ENCODE peak calls at places on chromosomes 13 and 19, in six cellular contexts. H, D, T, O, F and I are unnamed samples. For H3K79me2, the result is how much of the 10 kb centered on the place peaks cover.

GRCh38 chr13:110485604-110486003 is 75.9 kb downstream of the RAB20 start:
- DNase-seq in T (no peak), F (peak), H (no peak), D (no peak), O (peak), I (no peak)

GRCh38 chr13:77230560-77230959 is 96.3 kb downstream of the MYCBP2 start:
- DNase-seq in H (no peak), D (no peak), F (no peak), O (no peak), T (no peak), I (no peak)

GRCh38 chr19:35117791-35118190 is 2.2 kb downstream of the FXYD3 start:
- DNase-seq in D (no peak), O (no peak), H (no peak), F (no peak), T (no peak), I (no peak)

GRCh38 chr13:51714663-51715168 is 89.2 kb downstream of the DHRS12 start:
- DNase-seq in F (no peak), D (peak), T (peak), O (no peak), H (no peak), I (no peak)

GRCh38 chr13:73466561-73466960 is 407.8 kb downstream of the KLF5 start:
- DNase-seq in D (no peak), T (peak), H (no peak), F (no peak), O (no peak), I (no peak)

GRCh38 chr13:97627566-97627965 is 193.6 kb downstream of the RAP2A start:
- DNase-seq in O (peak), H (no peak), T (peak), F (peak), D (peak), I (peak)

GRCh38 chr19:34082289-34083077 is 89.8 kb upstream of the LSM14A start:
- DNase-seq in T (no peak), O (peak), H (no peak), F (peak), D (peak), I (peak)

GRCh38 chr13:27578121-27579030 is 42.0 kb downstream of the LNX2 start:
- DNase-seq in H (no peak), O (peak), D (peak), F (no peak), T (peak), I (no peak)

GRCh38 chr13:102798653-102799543 is at the start of the genes BIVM and POGLUT2:
- DNase-seq in T (peak), H (no peak), D (peak), O (peak), F (peak), I (peak)

GRCh38 chr19:48290341-48290922 is 20.6 kb downstream of the ZNF114 start:
- DNase-seq in H (no peak), F (peak), O (peak), D (peak), T (no peak), I (peak)

GRCh38 chr19:35774274-35775045 is 904 bp upstream of the ARHGAP33 start:
- DNase-seq in F (peak), O (peak), H (no peak), T (peak), D (peak), I (no peak)

GRCh38 chr19:38561053-38561606 is 56.6 kb downstream of the MAP4K1 start:
- DNase-seq in H (no peak), D (no peak), F (no peak), O (no peak), T (no peak), I (no peak)

GRCh38 chr19:11091343-11092153 is 2.3 kb downstream of the LDLR start:
- DNase-seq in H (no peak), O (peak), D (peak), F (no peak), T (peak), I (peak)

GRCh38 chr13:43776680-43777079 is 10.1 kb downstream of the ENOX1 start:
- DNase-seq in O (peak), H (no peak), F (peak), D (no peak), T (no peak), I (no peak)

GRCh38 chr13:53601181-53601580 is 572.6 kb downstream of the OLFM4 start:
- DNase-seq in T (no peak), F (no peak), D (no peak), H (no peak), O (no peak), I (no peak)

GRCh38 chr13:39616087-39616694 is 13.2 kb upstream of the LHFPL6 start:
- DNase-seq in F (peak), O (peak), D (peak), T (peak), H (peak), I (peak)

GRCh38 chr19:56840452-56841193 is at the start of the genes PEG3 and ZIM2:
- DNase-seq in F (no peak), D (peak), H (no peak), T (no peak), O (no peak), I (no peak)

GRCh38 chr13:53782400-53783030 is 753.9 kb downstream of the OLFM4 start:
- DNase-seq in T (peak), F (peak), O (peak), D (peak), H (peak), I (peak)

GRCh38 chr13:42011601-42012401 is 36.6 kb upstream of the DGKH start:
- DNase-seq in F (peak), T (no peak), O (peak), D (no peak), H (no peak), I (peak)

GRCh38 chr13:30049692-30050091 is 199.3 kb upstream of the UBL3 start:
- DNase-seq in T (peak), F (no peak), H (no peak), D (peak), O (no peak), I (no peak)

GRCh38 chr19:8610041-8610927 is at the start of gene ADAMTS10:
- DNase-seq in D (peak), T (no peak), F (peak), H (no peak), O (peak), I (peak)

GRCh38 chr19:47109541-47110375 is 3.8 kb downstream of the ZC3H4 start:
- DNase-seq in D (peak), F (no peak), O (peak), H (peak), T (peak), I (peak)

GRCh38 chr19:31718041-31718440 is 368.8 kb upstream of the TSHZ3 start:
- DNase-seq in F (no peak), D (peak), T (no peak), H (no peak), O (no peak), I (no peak)

GRCh38 chr19:46704379-46705076 is 12.4 kb downstream of the PRKD2 start:
- DNase-seq in D (peak), O (peak), H (peak), T (peak), F (peak), I (peak)

GRCh38 chr19:50003810-50004419 is 21.3 kb downstream of the VRK3 start:
- DNase-seq in F (no peak), D (peak), O (no peak), T (peak), H (no peak), I (peak)

GRCh38 chr13:30371649-30372265 is 50.5 kb upstream of the UBE2L5 start:
- DNase-seq in D (peak), F (no peak), H (peak), T (peak), O (no peak), I (peak)

GRCh38 chr13:46100191-46100877 is 4.5 kb downstream of the CPB2 start:
- DNase-seq in D (peak), O (no peak), T (no peak), H (peak), F (no peak), I (no peak)

GRCh38 chr13:30520571-30520970 is 54.8 kb upstream of the HMGB1 start:
- DNase-seq in H (no peak), T (peak), D (peak), O (no peak), F (no peak), I (no peak)

GRCh38 chr13:104949840-104950805 is 1585.3 kb downstream of the EFNB2 start:
- DNase-seq in H (no peak), O (no peak), D (no peak), T (peak), F (no peak), I (no peak)

GRCh38 chr19:38913958-38914357 is 2.0 kb upstream of the CCER2 start:
- DNase-seq in H (no peak), D (no peak), T (no peak), F (no peak), O (no peak), I (no peak)

GRCh38 chr19:47035495-47036232 is 12.8 kb downstream of the TMEM160 start:
- DNase-seq in F (peak), H (peak), O (peak), T (peak), D (peak), I (peak)

GRCh38 chr19:7104783-7105447 is 35.4 kb downstream of the ZNF557 start:
- DNase-seq in T (no peak), D (no peak), F (no peak), O (no peak), H (peak), I (no peak)

GRCh38 chr19:10884273-10884672 is 12.9 kb downstream of the CARM1 start:
- DNase-seq in T (peak), D (peak), O (no peak), F (no peak), H (no peak), I (peak)

GRCh38 chr19:51830263-51830662 is 35.3 kb downstream of the FPR3 start:
- DNase-seq in D (peak), F (no peak), T (peak), H (peak), O (no peak), I (no peak)

GRCh38 chr13:99993660-99994455 is 12.3 kb downstream of the ZIC2 start:
- DNase-seq in F (peak), O (peak), D (no peak), T (no peak), H (no peak), I (no peak)

GRCh38 chr19:15828121-15828620 is 12.7 kb upstream of the OR10H1 start:
- DNase-seq in D (no peak), H (no peak), T (no peak), F (no peak), O (no peak), I (no peak)

GRCh38 chr13:110327036-110327790 is 20.1 kb downstream of the COL4A2 start:
- DNase-seq in D (peak), H (no peak), O (peak), T (no peak), F (peak), I (no peak)

GRCh38 chr19:51690359-51691121 is 2.6 kb upstream of the SPACA6 start:
- DNase-seq in F (peak), O (peak), H (peak), T (peak), D (peak), I (peak)

GRCh38 chr19:13574933-13575332 is 68.7 kb upstream of the CACNA1A start:
- DNase-seq in T (peak), D (peak), O (peak), F (peak), H (peak), I (no peak)

GRCh38 chr19:13579388-13580060 is 73.2 kb upstream of the CACNA1A start:
- DNase-seq in O (peak), D (peak), F (no peak), H (no peak), T (peak), I (no peak)

GRCh38 chr19:13573268-13573667 is 67.0 kb upstream of the CACNA1A start:
- DNase-seq in D (no peak), H (no peak), F (peak), T (no peak), O (peak), I (no peak)

GRCh38 chr19:13576726-13577125 is 70.4 kb upstream of the CACNA1A start:
- DNase-seq in O (no peak), D (no peak), H (no peak), T (no peak), F (no peak), I (no peak)
- H3K79me2 ChIP-seq in O (under half), D (under half), H (under half), T (under half), F (under half), I (under half)

DNA sequence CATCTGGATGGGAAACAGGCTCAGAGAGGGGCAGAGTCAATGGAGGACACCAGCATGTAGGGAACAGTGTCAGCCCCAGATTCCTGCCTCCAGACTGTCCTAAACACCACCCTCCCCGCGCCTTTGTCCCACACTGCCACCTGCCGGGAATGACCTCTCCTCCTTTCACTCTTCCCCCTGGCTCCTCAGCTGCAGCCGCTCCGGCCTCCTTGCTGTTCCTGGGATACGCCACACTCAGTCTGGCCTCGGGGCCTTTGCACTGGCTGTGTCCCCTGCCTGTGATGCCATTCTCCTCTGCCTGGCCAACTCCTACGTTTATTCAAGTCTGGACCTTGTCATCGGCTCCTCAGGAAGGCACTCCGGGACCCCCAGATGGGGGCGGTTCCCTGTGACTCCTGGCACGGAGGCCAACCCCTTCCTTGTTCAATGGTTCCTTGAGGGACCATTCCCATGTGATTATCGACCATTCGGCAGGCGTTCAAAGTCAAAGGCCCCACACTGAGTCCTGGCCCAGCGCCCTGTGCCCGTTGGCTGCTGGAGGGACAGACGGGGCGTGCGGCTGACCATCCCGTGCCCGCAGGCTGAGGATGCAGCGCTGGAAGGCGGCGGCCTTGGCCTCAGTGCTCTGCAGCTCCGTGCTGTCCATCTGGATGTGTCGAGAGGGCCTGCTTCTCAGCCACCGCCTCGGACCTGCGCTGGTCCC is 15.8 kb downstream of the FUT6 start:
- DNase-seq in T (peak), D (no peak), H (no peak), F (no peak), O (peak), I (no peak)
- TF ChIP-seq EZH2phosphoT487 in T (no peak), D (no peak), H (no peak), F (no peak), O (no peak), I (no peak)

GRCh38 chr13:40635315-40635995 is 31.0 kb downstream of the FOXO1 start:
- DNase-seq in H (no peak), F (peak), T (peak), O (no peak), D (no peak), I (no peak)

GRCh38 chr13:40640845-40641458 is 25.5 kb downstream of the FOXO1 start:
- DNase-seq in O (no peak), H (no peak), D (no peak), F (no peak), T (peak), I (no peak)

GRCh38 chr13:40637644-40638043 is 28.8 kb downstream of the FOXO1 start:
- DNase-seq in O (no peak), H (no peak), F (no peak), D (no peak), T (no peak), I (peak)

GRCh38 chr13:40640202-40640601 is 26.2 kb downstream of the FOXO1 start:
- DNase-seq in D (no peak), O (no peak), H (no peak), T (no peak), F (no peak), I (no peak)

DNA sequence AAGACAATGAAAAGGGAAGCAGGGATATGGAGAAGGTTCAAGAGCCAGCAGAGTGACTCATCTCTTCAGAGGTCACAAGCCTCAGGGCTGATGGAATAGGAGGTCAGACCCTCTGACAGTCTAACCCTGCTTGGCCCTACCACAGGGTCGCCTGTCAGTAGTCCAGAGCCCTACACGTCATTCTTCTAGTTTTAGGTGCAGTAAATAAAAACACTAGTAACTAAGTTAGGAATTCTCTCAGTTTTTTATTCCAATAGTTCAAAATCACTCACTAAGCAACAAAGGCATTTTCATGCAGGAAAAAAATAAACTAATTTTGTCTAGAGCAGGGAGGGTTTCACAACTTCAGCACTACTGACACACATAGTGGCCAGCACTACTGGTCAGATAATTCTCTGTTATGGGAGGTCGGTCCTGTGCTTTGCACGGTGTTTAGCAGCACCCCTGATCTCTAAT is 27.2 kb downstream of the FOXO1 start:
- DNase-seq in H (no peak), D (peak), F (no peak), T (no peak), O (no peak), I (no peak)
- H3K79me2 ChIP-seq in H (half or more), D (under half), F (under half), T (under half), O (half or more), I (half or more)

GRCh38 chr19:17091758-17092333 is 16.3 kb downstream of the MYO9B start:
- DNase-seq in H (no peak), F (no peak), O (no peak), D (no peak), T (no peak), I (no peak)
- TF ChIP-seq EZH2phosphoT487 in H (no peak), F (no peak), O (no peak), D (no peak), T (no peak), I (no peak)

GRCh38 chr19:1957562-1958248 is 16.7 kb downstream of the CSNK1G2 start:
- DNase-seq in F (no peak), H (no peak), D (no peak), T (no peak), O (no peak), I (no peak)

GRCh38 chr19:1954547-1954946 is 13.6 kb downstream of the CSNK1G2 start:
- DNase-seq in T (no peak), D (no peak), F (no peak), H (no peak), O (no peak), I (no peak)

GRCh38 chr19:1955171-1956142 is 14.5 kb downstream of the CSNK1G2 start:
- DNase-seq in O (no peak), F (no peak), H (no peak), D (no peak), T (no peak), I (no peak)

GRCh38 chr19:1956868-1957492 is 16.0 kb downstream of the CSNK1G2 start:
- DNase-seq in T (no peak), F (peak), H (no peak), D (no peak), O (peak), I (no peak)

GRCh38 chr19:1956143-1956537 is 15.2 kb downstream of the CSNK1G2 start:
- DNase-seq in D (no peak), O (no peak), F (no peak), T (no peak), H (no peak), I (no peak)
- H3K79me2 ChIP-seq in D (half or more), O (half or more), F (half or more), T (under half), H (under half), I (half or more)